ENCODE peak calls at places on chromosomes 11 and 22, in five cellular contexts. Z is prostate gland, Q is heart left ventricle, C is HCT116, O is spleen. B is an unnamed sample.

GRCh38 chr11:30006876-30007275 is 10.0 kb downstream of the KCNA4 start:
- DNase-seq in C (no peak), Z (no peak), Q (no peak), O (no peak), B (no peak)

GRCh38 chr22:46641829-46642266 is 21.7 kb downstream of the GRAMD4 start:
- DNase-seq in O (no peak), Z (no peak), Q (no peak), C (no peak), B (no peak)

GRCh38 chr22:39703890-39704658 is 133.5 kb downstream of the CACNA1I start:
- DNase-seq in Z (no peak), Q (no peak), C (no peak), O (no peak), B (no peak)

GRCh38 chr11:2171531-2171930 is at the start of gene TH:
- DNase-seq in O (no peak), C (no peak), Z (no peak), Q (no peak), B (no peak)

GRCh38 chr11:8196749-8197148 is 27.9 kb upstream of the RIC3 start:
- DNase-seq in Z (no peak), O (no peak), C (no peak), Q (no peak), B (no peak)

GRCh38 chr22:45309422-45310227 is at the start of gene FAM118A:
- DNase-seq in O (peak), Q (peak), C (peak), Z (peak), B (peak)

GRCh38 chr11:10205928-10206327 is 88.1 kb downstream of the SBF2 start:
- DNase-seq in Z (no peak), C (no peak), Q (no peak), O (no peak), B (no peak)

GRCh38 chr22:47291565-47292495 is 529.4 kb downstream of the TBC1D22A start:
- DNase-seq in C (no peak), O (no peak), Z (no peak), Q (no peak), B (no peak)

GRCh38 chr11:79708319-79708928 is 267.6 kb upstream of the TENM4 start:
- DNase-seq in O (no peak), Z (no peak), Q (no peak), C (no peak), B (no peak)

GRCh38 chr11:133894956-133895549 is 49.7 kb upstream of the SPATA19 start:
- DNase-seq in Q (peak), C (no peak), O (no peak), Z (no peak), B (no peak)

GRCh38 chr11:84691830-84692229 is 935.3 kb downstream of the DLG2 start:
- DNase-seq in Z (no peak), C (no peak), Q (no peak), O (no peak), B (no peak)

GRCh38 chr11:48088682-48089050 is 108.3 kb downstream of the PTPRJ start:
- DNase-seq in O (no peak), Z (peak), Q (no peak), C (no peak), B (no peak)

GRCh38 chr11:8690374-8691342 is 8.1 kb downstream of the RPL27A start:
- DNase-seq in Z (no peak), O (no peak), C (no peak), Q (no peak), B (no peak)

GRCh38 chr11:38547464-38547863 is 1949.4 kb upstream of the RAG2 start:
- DNase-seq in C (no peak), Q (no peak), O (no peak), Z (no peak), B (no peak)

GRCh38 chr11:35135222-35135621 is 3.7 kb upstream of the CD44 start:
- DNase-seq in C (no peak), O (no peak), Q (no peak), Z (no peak), B (no peak)

GRCh38 chr22:32603651-32604540 is 129.3 kb downstream of the FBXO7 start:
- DNase-seq in Z (no peak), O (peak), Q (peak), C (no peak), B (no peak)

GRCh38 chr11:73310076-73310475 is 2.0 kb downstream of the ARHGEF17 start:
- DNase-seq in C (no peak), O (no peak), Z (no peak), Q (no peak), B (peak)

DNA sequence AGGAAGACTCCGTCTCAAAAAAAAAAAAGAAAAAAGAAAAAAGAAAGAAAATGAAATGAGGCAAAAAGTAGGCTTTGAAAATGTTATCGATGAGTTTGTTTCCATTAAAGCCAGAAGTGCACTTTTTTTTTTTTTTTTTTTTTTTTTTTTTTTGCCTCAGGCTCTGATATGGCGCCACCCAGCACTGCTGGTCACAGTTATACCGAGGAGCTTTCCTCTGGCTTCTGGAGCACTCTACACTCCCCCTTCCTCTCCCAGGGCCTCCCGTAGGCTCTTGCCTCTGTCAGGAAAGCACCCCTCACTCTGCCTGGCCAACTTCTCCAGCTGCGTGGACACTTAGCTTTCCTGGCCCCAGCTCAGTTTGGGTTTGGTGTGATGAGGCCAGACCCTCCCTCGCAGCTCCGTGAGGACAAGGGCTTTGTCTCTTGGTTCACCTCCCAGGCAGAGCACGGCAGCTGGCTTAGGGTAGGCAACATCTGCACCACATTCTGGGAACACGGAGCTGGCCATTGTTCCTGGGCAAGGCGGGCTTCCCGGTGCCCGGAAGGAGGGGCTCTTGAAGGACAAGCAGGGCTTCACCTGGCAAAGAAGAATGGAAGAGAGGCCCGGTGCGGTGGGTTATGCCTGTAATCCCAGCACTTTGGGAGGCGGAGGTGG is 16.9 kb downstream of the FADS2 start:
- DNase-seq in C (no peak), Z (no peak), Q (no peak), O (no peak), B (no peak)
- TF ChIP-seq POLR2A in C (no peak), Z (no peak), Q (no peak), O (no peak), B (no peak)

GRCh38 chr11:126479178-126479930 is 123.9 kb downstream of the ST3GAL4 start:
- DNase-seq in Q (no peak), O (peak), C (no peak), Z (no peak), B (no peak)

GRCh38 chr11:126478466-126478865 is 123.0 kb downstream of the ST3GAL4 start:
- DNase-seq in O (no peak), Q (no peak), C (no peak), Z (no peak), B (no peak)

GRCh38 chr11:126476256-126476970 is 120.9 kb downstream of the ST3GAL4 start:
- DNase-seq in C (no peak), Z (no peak), O (no peak), Q (no peak), B (no peak)

GRCh38 chr11:126476977-126477376 is 121.5 kb downstream of the ST3GAL4 start:
- DNase-seq in Z (no peak), O (no peak), Q (no peak), C (no peak), B (no peak)

GRCh38 chr11:126477526-126478275 is 122.2 kb downstream of the ST3GAL4 start:
- DNase-seq in O (no peak), Q (no peak), C (no peak), Z (no peak), B (no peak)
- TF ChIP-seq POLR2A in O (no peak), Q (no peak), C (no peak), Z (no peak), B (no peak)

GRCh38 chr22:25447689-25448434 is 116.6 kb upstream of the GRK3 start:
- DNase-seq in C (peak), Z (peak), O (peak), Q (peak), B (peak)
- TF ChIP-seq POLR2A in C (peak), Z (no peak), O (no peak), Q (no peak), B (peak)

GRCh38 chr11:65437436-65438227 is 15.0 kb downstream of the NEAT1 start:
- DNase-seq in Q (peak), O (no peak), Z (peak), C (no peak), B (no peak)

GRCh38 chr11:65442952-65443351 is 20.4 kb downstream of the NEAT1 start:
- DNase-seq in O (no peak), C (no peak), Q (no peak), Z (peak), B (no peak)

GRCh38 chr11:65439331-65440181 is 17.0 kb downstream of the NEAT1 start:
- DNase-seq in C (no peak), Q (peak), O (no peak), Z (no peak), B (no peak)

GRCh38 chr11:65438257-65439151 is 15.9 kb downstream of the NEAT1 start:
- DNase-seq in Q (peak), O (no peak), C (no peak), Z (no peak), B (no peak)

GRCh38 chr11:65440831-65441499 is 18.4 kb downstream of the NEAT1 start:
- DNase-seq in Z (peak), C (no peak), O (peak), Q (peak), B (no peak)
- TF ChIP-seq POLR2A in Z (no peak), C (no peak), O (no peak), Q (no peak), B (no peak)

DNA sequence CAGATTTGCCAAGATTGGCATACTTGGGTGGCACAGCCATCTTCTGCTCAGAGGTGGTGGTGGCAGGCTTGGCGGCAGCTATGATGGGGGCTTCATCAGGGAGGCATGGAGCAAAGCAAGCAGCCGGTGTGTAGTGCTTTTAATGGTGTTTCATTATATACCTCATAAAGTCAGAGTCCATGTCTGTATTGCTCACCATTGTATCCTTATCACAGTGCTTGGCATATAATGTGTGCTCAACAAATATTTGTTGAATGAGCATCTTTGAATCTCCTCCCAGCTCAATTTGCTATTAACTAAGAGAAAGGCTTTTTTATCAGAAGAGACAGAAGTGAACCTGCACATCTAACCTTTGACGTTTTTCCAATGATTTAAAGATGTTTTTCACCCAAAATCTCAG is 7.7 kb upstream of the DNHD1 start:
- DNase-seq in Z (no peak), O (no peak), C (no peak), Q (no peak), B (no peak)
- TF ChIP-seq POLR2A in Z (no peak), O (no peak), C (no peak), Q (no peak), B (no peak)

GRCh38 chr11:119369035-119369925 is 12.2 kb downstream of the USP2 start:
- DNase-seq in C (no peak), Q (no peak), O (no peak), Z (no peak), B (no peak)

GRCh38 chr11:119366690-119367620 is 14.5 kb downstream of the USP2 start:
- DNase-seq in O (peak), Z (no peak), Q (no peak), C (no peak), B (no peak)

GRCh38 chr11:119367661-119368120 is 13.8 kb downstream of the USP2 start:
- DNase-seq in Q (no peak), C (no peak), O (peak), Z (no peak), B (no peak)

GRCh38 chr11:119370486-119371046 is 10.9 kb downstream of the USP2 start:
- DNase-seq in O (no peak), Z (no peak), C (no peak), Q (peak), B (no peak)

DNA sequence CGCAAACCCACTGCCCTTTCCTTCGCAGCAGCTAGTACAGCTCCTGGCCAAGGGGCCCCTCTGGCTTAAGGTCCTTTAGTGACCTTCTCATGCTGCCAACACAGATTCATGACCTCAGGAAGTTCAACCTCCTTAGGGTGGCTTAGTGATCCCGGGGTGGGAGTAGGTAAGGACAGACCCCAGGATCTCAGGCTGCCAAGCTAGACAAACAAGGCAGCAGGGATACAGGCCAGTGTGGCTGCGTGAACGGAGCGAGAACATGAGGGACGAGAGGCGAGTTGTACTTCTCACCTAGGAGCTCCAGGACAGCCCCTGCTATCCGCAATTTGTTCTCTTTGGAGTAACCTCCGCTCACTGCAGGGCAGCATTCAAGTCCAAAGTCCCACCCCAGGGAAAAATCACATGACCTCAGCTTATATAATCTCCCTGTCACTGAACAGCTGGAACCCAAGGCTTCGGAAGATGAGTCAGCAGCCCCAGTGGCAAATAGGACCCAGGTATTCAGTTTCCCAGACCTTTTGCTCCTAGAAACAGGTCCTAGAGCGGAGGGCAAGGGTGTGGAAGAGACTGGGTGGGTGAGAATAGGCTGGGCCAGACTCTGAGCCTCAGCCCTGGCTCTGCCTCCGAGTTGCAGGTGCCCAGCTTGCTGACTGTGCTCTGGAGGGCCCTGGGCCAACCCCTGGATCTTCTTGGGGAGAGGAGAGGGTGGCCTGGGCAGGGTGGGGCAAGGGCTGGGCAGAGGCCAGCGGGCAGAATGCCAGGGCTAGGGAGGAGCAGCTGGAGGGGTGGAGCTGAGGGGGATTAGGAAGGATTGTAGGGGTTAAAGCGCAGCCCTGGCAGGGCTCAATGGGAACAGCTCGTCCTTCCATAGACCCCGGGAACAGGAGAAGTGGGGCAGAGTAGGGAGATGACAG is 13.1 kb downstream of the USP2 start:
- DNase-seq in O (peak), Z (no peak), Q (peak), C (no peak), B (peak)
- TF ChIP-seq POLR2A in O (no peak), Z (no peak), Q (no peak), C (no peak), B (no peak)

GRCh38 chr11:62854013-62854824 is 14.8 kb upstream of the WDR74 start:
- DNase-seq in O (peak), Q (no peak), Z (no peak), C (no peak), B (no peak)
- TF ChIP-seq POLR2A in O (no peak), Q (no peak), Z (no peak), C (no peak), B (no peak)

GRCh38 chr11:71490731-71491390 is 36.2 kb upstream of the KRTAP5-7 start:
- DNase-seq in Z (no peak), Q (no peak), C (no peak), O (no peak), B (no peak)

GRCh38 chr11:71490044-71490730 is 36.9 kb upstream of the KRTAP5-7 start:
- DNase-seq in O (no peak), C (no peak), Q (no peak), Z (no peak), B (no peak)

GRCh38 chr11:71489311-71490043 is 36.5 kb downstream of the NADSYN1 start:
- DNase-seq in C (no peak), Z (no peak), O (no peak), Q (no peak), B (no peak)

GRCh38 chr11:71488968-71489265 is 35.9 kb downstream of the NADSYN1 start:
- DNase-seq in O (no peak), C (no peak), Q (no peak), Z (no peak), B (no peak)

GRCh38 chr11:71491531-71492329 is 35.3 kb upstream of the KRTAP5-7 start:
- DNase-seq in C (no peak), O (no peak), Q (no peak), Z (no peak), B (no peak)
- TF ChIP-seq POLR2A in C (no peak), O (no peak), Q (no peak), Z (no peak), B (no peak)

DNA sequence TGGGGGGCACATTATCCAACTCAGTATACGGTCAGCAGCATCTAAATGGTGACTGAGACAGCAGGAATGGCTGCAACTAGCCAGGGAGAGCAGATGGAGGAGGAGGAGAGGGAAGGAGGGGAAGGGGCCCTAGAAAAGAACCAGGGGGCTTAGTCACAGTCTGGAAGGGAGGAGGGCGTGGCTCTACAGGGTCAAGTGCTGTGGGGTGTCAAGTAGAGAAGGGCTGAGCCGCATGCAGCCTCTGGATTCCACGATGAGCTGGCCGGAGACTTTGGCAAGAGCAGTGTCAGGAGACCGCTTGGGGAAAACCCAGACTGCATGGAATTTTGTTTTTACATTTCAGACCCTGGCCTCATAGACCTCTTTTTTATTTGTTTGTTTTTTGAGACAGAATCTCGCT is 25.8 kb upstream of the PPFIA1 start:
- DNase-seq in Q (no peak), C (no peak), O (no peak), Z (no peak), B (no peak)
- TF ChIP-seq POLR2A in Q (no peak), C (no peak), O (no peak), Z (no peak), B (no peak)

GRCh38 chr11:85988780-85989179 is 80.1 kb downstream of the PICALM start:
- DNase-seq in C (no peak), O (no peak), Q (no peak), Z (no peak), B (no peak)

DNA sequence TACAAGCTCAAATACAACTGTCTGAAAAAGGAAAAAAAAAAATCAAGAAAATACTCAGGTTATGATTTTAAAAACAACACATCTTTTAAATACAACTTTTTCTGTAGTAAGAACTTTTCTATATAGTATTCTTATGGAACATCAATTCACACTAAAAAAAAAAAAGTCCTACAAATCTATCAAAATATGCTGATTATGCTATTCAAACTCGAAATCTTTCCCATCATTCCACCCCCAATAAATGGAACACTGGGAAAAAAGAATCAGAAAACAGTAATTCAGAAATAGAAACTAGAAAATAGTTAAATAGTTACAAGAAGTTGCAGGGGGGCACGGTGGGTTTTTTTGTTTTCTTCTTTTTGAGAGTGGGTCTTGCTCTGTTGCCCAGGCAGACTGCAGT is 77.4 kb downstream of the PICALM start:
- DNase-seq in C (no peak), Z (no peak), Q (no peak), O (no peak), B (no peak)
- TF ChIP-seq POLR2A in C (no peak), Z (no peak), Q (no peak), O (no peak), B (no peak)

B was measured in ovary.